ENCODE peak calls at places on chromosomes 7 and 10, in seven cellular contexts. One of them, this sample, is unnamed.

GRCh38 chr7:117916309-117916708 is 43.1 kb upstream of the CTTNBP2 start:
- DNase-seq in Caki2: no peak
- DNase-seq in T-helper 17 cell: no peak
- DNase-seq in AG08395: no peak
- DNase-seq in mesothelial cell of epicardium: no peak
- DNase-seq in heart left ventricle: no peak
- DNase-seq in AG09309: no peak
- DNase-seq in this sample: no peak

GRCh38 chr10:112981553-112981952 is 31.5 kb downstream of the TCF7L2 start:
- DNase-seq in Caki2: no peak
- DNase-seq in T-helper 17 cell: no peak
- DNase-seq in AG08395: no peak
- DNase-seq in mesothelial cell of epicardium: no peak
- DNase-seq in heart left ventricle: no peak
- DNase-seq in AG09309: peak; percentile 41
- DNase-seq in this sample: no peak

GRCh38 chr10:17201165-17202013 is at the start of gene TRDMT1:
- DNase-seq in Caki2: peak; percentile 95
- DNase-seq in T-helper 17 cell: peak; percentile 73
- DNase-seq in AG08395: peak; percentile 91
- DNase-seq in mesothelial cell of epicardium: peak; percentile 84
- DNase-seq in heart left ventricle: peak; percentile 90
- DNase-seq in AG09309: no peak
- DNase-seq in this sample: peak; percentile 87

GRCh38 chr7:110010379-110010778 is 1080.5 kb upstream of the LRRN3 start:
- DNase-seq in Caki2: no peak
- DNase-seq in T-helper 17 cell: no peak
- DNase-seq in AG08395: no peak
- DNase-seq in mesothelial cell of epicardium: no peak
- DNase-seq in heart left ventricle: no peak
- DNase-seq in AG09309: no peak
- DNase-seq in this sample: no peak

GRCh38 chr10:6999232-6999925 is 411.5 kb downstream of the SFMBT2 start:
- DNase-seq in Caki2: no peak
- DNase-seq in T-helper 17 cell: no peak
- DNase-seq in AG08395: no peak
- DNase-seq in mesothelial cell of epicardium: no peak
- DNase-seq in heart left ventricle: no peak
- DNase-seq in AG09309: no peak
- DNase-seq in this sample: no peak

GRCh38 chr10:61719906-61720305 is 57.2 kb downstream of the CABCOCO1 start:
- DNase-seq in Caki2: no peak
- DNase-seq in T-helper 17 cell: no peak
- DNase-seq in AG08395: no peak
- DNase-seq in mesothelial cell of epicardium: no peak
- DNase-seq in heart left ventricle: no peak
- DNase-seq in AG09309: no peak
- DNase-seq in this sample: no peak

GRCh38 chr10:36492590-36493510 is 632.5 kb upstream of the ANKRD30A start:
- DNase-seq in Caki2: no peak
- DNase-seq in T-helper 17 cell: no peak
- DNase-seq in AG08395: peak; percentile 65
- DNase-seq in mesothelial cell of epicardium: no peak
- DNase-seq in heart left ventricle: no peak
- DNase-seq in AG09309: peak; percentile 24
- DNase-seq in this sample: no peak

GRCh38 chr7:44305564-44306507 is 19.6 kb downstream of the CAMK2B start:
- DNase-seq in Caki2: no peak
- DNase-seq in T-helper 17 cell: no peak
- DNase-seq in AG08395: no peak
- DNase-seq in mesothelial cell of epicardium: peak; percentile 34
- DNase-seq in heart left ventricle: no peak
- DNase-seq in AG09309: no peak
- DNase-seq in this sample: no peak

GRCh38 chr7:91351374-91351773 is 87.1 kb downstream of the FZD1 start:
- DNase-seq in Caki2: no peak
- DNase-seq in T-helper 17 cell: no peak
- DNase-seq in AG08395: peak; percentile 24
- DNase-seq in mesothelial cell of epicardium: no peak
- DNase-seq in heart left ventricle: no peak
- DNase-seq in AG09309: no peak
- DNase-seq in this sample: no peak

GRCh38 chr10:119313645-119314044 is 106.3 kb downstream of the GRK5 start:
- DNase-seq in Caki2: no peak
- DNase-seq in T-helper 17 cell: peak; percentile 26
- DNase-seq in AG08395: no peak
- DNase-seq in mesothelial cell of epicardium: no peak
- DNase-seq in heart left ventricle: no peak
- DNase-seq in AG09309: no peak
- DNase-seq in this sample: no peak

GRCh38 chr10:12703813-12704212 is 297.7 kb downstream of the CCDC3 start:
- DNase-seq in Caki2: peak; percentile 68
- DNase-seq in T-helper 17 cell: no peak
- DNase-seq in AG08395: peak; percentile 54
- DNase-seq in mesothelial cell of epicardium: no peak
- DNase-seq in heart left ventricle: no peak
- DNase-seq in AG09309: no peak
- DNase-seq in this sample: no peak

GRCh38 chr10:7866191-7866590 is 47.9 kb downstream of the TAF3 start:
- DNase-seq in Caki2: no peak
- DNase-seq in T-helper 17 cell: no peak
- DNase-seq in AG08395: no peak
- DNase-seq in mesothelial cell of epicardium: no peak
- DNase-seq in heart left ventricle: no peak
- DNase-seq in AG09309: no peak
- DNase-seq in this sample: no peak

GRCh38 chr10:34861293-34862004 is 46.4 kb upstream of the PARD3 start:
- DNase-seq in Caki2: no peak
- DNase-seq in T-helper 17 cell: no peak
- DNase-seq in AG08395: no peak
- DNase-seq in mesothelial cell of epicardium: no peak
- DNase-seq in heart left ventricle: peak; percentile 38
- DNase-seq in AG09309: no peak
- DNase-seq in this sample: peak; percentile 22

GRCh38 chr10:25226775-25227682 is 52.2 kb downstream of the GPR158 start:
- DNase-seq in Caki2: peak; percentile 39
- DNase-seq in T-helper 17 cell: no peak
- DNase-seq in AG08395: peak; percentile 19
- DNase-seq in mesothelial cell of epicardium: no peak
- DNase-seq in heart left ventricle: peak; percentile 24
- DNase-seq in AG09309: peak; percentile 29
- DNase-seq in this sample: no peak

GRCh38 chr7:143337216-143337615 is 21.3 kb downstream of the CLCN1 start:
- DNase-seq in Caki2: no peak
- DNase-seq in T-helper 17 cell: no peak
- DNase-seq in AG08395: no peak
- DNase-seq in mesothelial cell of epicardium: no peak
- DNase-seq in heart left ventricle: no peak
- DNase-seq in AG09309: no peak
- DNase-seq in this sample: no peak

GRCh38 chr7:156194813-156195212 is 382.6 kb upstream of the SHH start:
- DNase-seq in Caki2: no peak
- DNase-seq in T-helper 17 cell: no peak
- DNase-seq in AG08395: no peak
- DNase-seq in mesothelial cell of epicardium: no peak
- DNase-seq in heart left ventricle: no peak
- DNase-seq in AG09309: no peak
- DNase-seq in this sample: no peak

GRCh38 chr10:89518876-89519842 is 16.2 kb downstream of the SLC16A12 start:
- DNase-seq in Caki2: no peak
- DNase-seq in T-helper 17 cell: no peak
- DNase-seq in AG08395: peak; percentile 79
- DNase-seq in mesothelial cell of epicardium: no peak
- DNase-seq in heart left ventricle: peak; percentile 53
- DNase-seq in AG09309: peak; percentile 94
- DNase-seq in this sample: peak; percentile 38